ENCODE peak calls at places on chromosome X, in eight cellular contexts. N is LoVo; J is GM03348; E is brain microvascular endothelial cell; U is naive thymus-derived CD4-positive, alpha-beta T cell; K is stimulated activated CD8-positive, alpha-beta memory T cell treated with anti-CD3 and anti-CD28 coated beads, Interleukin-7, amount 100 ng/mL, for 24 hours; V is GM18507; T is neural crest cell. H is an unnamed sample.

GRCh38 chrX:16836371-16836770 is 33.8 kb downstream of the RBBP7 start:
- DNase-seq in N (no peak), J (no peak), E (no peak), U (no peak), K (no peak), V (no peak), T (peak; percentile 46), H (no peak)

GRCh38 chrX:38375888-38376287 is 23.5 kb downstream of the OTC start:
- DNase-seq in N (no peak), J (peak; percentile 3), E (peak; percentile 5), U (no peak), K (no peak), V (no peak), T (peak; percentile 1), H (no peak)

GRCh38 chrX:40244980-40245379 is 147.2 kb upstream of the BCOR start:
- DNase-seq in N (no peak), J (no peak), E (peak; percentile 35), U (no peak), K (no peak), V (no peak), T (no peak), H (no peak)

GRCh38 chrX:68686684-68687045 is 39.2 kb downstream of the STARD8 start:
- DNase-seq in N (no peak), J (peak; percentile 14), E (no peak), U (no peak), K (no peak), V (no peak), T (no peak), H (no peak)

GRCh38 chrX:52353838-52354237 is 15.0 kb upstream of the XAGE2 start:
- DNase-seq in N (no peak), J (no peak), E (peak; percentile 7), U (no peak), K (no peak), V (no peak), T (no peak), H (no peak)

GRCh38 chrX:22081475-22082092 is 49.5 kb downstream of the PHEX start:
- DNase-seq in N (peak; percentile 1), J (peak; percentile 44), E (peak; percentile 40), U (peak; percentile 4), K (peak; percentile 26), V (no peak), T (peak; percentile 62), H (no peak)

GRCh38 chrX:136778020-136778419 is 2.7 kb downstream of the ARHGEF6 start:
- DNase-seq in N (no peak), J (no peak), E (no peak), U (no peak), K (no peak), V (no peak), T (no peak), H (no peak)

GRCh38 chrX:154380153-154380552 is 1.1 kb downstream of the EMD start:
- DNase-seq in N (no peak), J (no peak), E (no peak), U (no peak), K (no peak), V (no peak), T (no peak), H (no peak)

GRCh38 chrX:122269243-122269781 is 914.8 kb upstream of the GRIA3 start:
- DNase-seq in N (no peak), J (peak; percentile 10), E (no peak), U (no peak), K (no peak), V (no peak), T (no peak), H (no peak)

GRCh38 chrX:23634181-23634580 is 33.1 kb upstream of the PRDX4 start:
- DNase-seq in N (no peak), J (peak; percentile 5), E (no peak), U (no peak), K (no peak), V (no peak), T (no peak), H (no peak)

GRCh38 chrX:46279214-46279924 is 265.9 kb downstream of the ZNF674 start:
- DNase-seq in N (no peak), J (no peak), E (no peak), U (no peak), K (no peak), V (no peak), T (no peak), H (no peak)

GRCh38 chrX:34638116-34638515 is 19.0 kb downstream of the TMEM47 start:
- DNase-seq in N (peak; percentile 24), J (no peak), E (no peak), U (no peak), K (no peak), V (no peak), T (peak; percentile 26), H (no peak)

GRCh38 chrX:134717698-134718328 is 59.5 kb upstream of the PLAC1 start:
- DNase-seq in N (no peak), J (peak; percentile 13), E (no peak), U (no peak), K (no peak), V (no peak), T (no peak), H (no peak)

GRCh38 chrX:50609796-50610195 is 139.2 kb upstream of the DGKK start:
- DNase-seq in N (no peak), J (peak; percentile 7), E (peak; percentile 5), U (no peak), K (no peak), V (no peak), T (no peak), H (no peak)

GRCh38 chrX:107659768-107660167 is 31.5 kb downstream of the PRPS1 start:
- DNase-seq in N (peak; percentile 12), J (peak; percentile 33), E (peak; percentile 33), U (no peak), K (no peak), V (no peak), T (no peak), H (no peak)

GRCh38 chrX:38880460-38880859 is 79.2 kb downstream of the MID1IP1 start:
- DNase-seq in N (peak; percentile 21), J (no peak), E (peak; percentile 21), U (no peak), K (no peak), V (no peak), T (no peak), H (no peak)

GRCh38 chrX:94123062-94123461 is 449.1 kb downstream of the FAM133A start:
- DNase-seq in N (no peak), J (no peak), E (no peak), U (no peak), K (no peak), V (no peak), T (no peak), H (no peak)

GRCh38 chrX:17553451-17553850 is 178.5 kb downstream of the NHS start:
- DNase-seq in N (no peak), J (peak; percentile 47), E (peak; percentile 60), U (no peak), K (no peak), V (no peak), T (no peak), H (no peak)

GRCh38 chrX:102957751-102958150 is 20.7 kb downstream of the RAB40AL start:
- DNase-seq in N (no peak), J (no peak), E (no peak), U (no peak), K (no peak), V (no peak), T (no peak), H (no peak)

GRCh38 chrX:14015294-14015693 is 14.4 kb downstream of the GEMIN8 start:
- DNase-seq in N (no peak), J (peak; percentile 7), E (no peak), U (no peak), K (no peak), V (no peak), T (no peak), H (no peak)

GRCh38 chrX:56615282-56615681 is 51.9 kb downstream of the UBQLN2 start:
- DNase-seq in N (no peak), J (no peak), E (no peak), U (no peak), K (no peak), V (no peak), T (no peak), H (no peak)

GRCh38 chrX:139596068-139596467 is 65.5 kb downstream of the F9 start:
- DNase-seq in N (no peak), J (no peak), E (no peak), U (no peak), K (no peak), V (no peak), T (no peak), H (no peak)

GRCh38 chrX:43633757-43634156 is 22.3 kb upstream of the MAOA start:
- DNase-seq in N (no peak), J (no peak), E (no peak), U (no peak), K (no peak), V (no peak), T (no peak), H (no peak)

GRCh38 chrX:10327651-10328050 is 170.9 kb downstream of the CLCN4 start:
- DNase-seq in N (peak; percentile 7), J (no peak), E (peak; percentile 6), U (no peak), K (no peak), V (no peak), T (no peak), H (no peak)

GRCh38 chrX:46819136-46819535 is 17.7 kb upstream of the RP2 start:
- DNase-seq in N (no peak), J (no peak), E (peak; percentile 7), U (no peak), K (no peak), V (no peak), T (no peak), H (no peak)

GRCh38 chrX:70476934-70477733 is 32.5 kb downstream of the DLG3 start:
- DNase-seq in N (peak; percentile 64), J (peak; percentile 17), E (peak; percentile 60), U (no peak), K (no peak), V (no peak), T (no peak), H (no peak)

GRCh38 chrX:108001218-108001814 is 19.1 kb upstream of the TEX13B start:
- DNase-seq in N (peak; percentile 51), J (peak; percentile 12), E (peak; percentile 16), U (no peak), K (no peak), V (no peak), T (no peak), H (no peak)

GRCh38 chrX:134406230-134406794 is 53.7 kb upstream of the HPRT1 start:
- DNase-seq in N (no peak), J (no peak), E (no peak), U (no peak), K (no peak), V (no peak), T (no peak), H (no peak)

GRCh38 chrX:12002876-12003275 is 135.4 kb upstream of the FRMPD4 start:
- DNase-seq in N (no peak), J (no peak), E (no peak), U (no peak), K (no peak), V (no peak), T (no peak), H (no peak)

GRCh38 chrX:49879656-49880277 is 483 bp downstream of the USP27X start:
- DNase-seq in N (no peak), J (no peak), E (no peak), U (no peak), K (no peak), V (no peak), T (no peak), H (no peak)

GRCh38 chrX:85836868-85837267 is 210.5 kb downstream of the CHM start:
- DNase-seq in N (no peak), J (peak; percentile 5), E (no peak), U (no peak), K (no peak), V (no peak), T (no peak), H (no peak)

GRCh38 chrX:101080326-101080725 is 1.6 kb downstream of the TMEM35A start:
- DNase-seq in N (no peak), J (no peak), E (no peak), U (no peak), K (no peak), V (no peak), T (no peak), H (no peak)

H was measured in thoracic aorta.